ENCODE peak calls at places on chromosomes 1 and 21, in ten cellular contexts. M is SK-N-SH; B is effector memory CD8-positive, alpha-beta T cell; P is NCI-H187 treated with DMSO at 0.1 percent for 48 hours; C is suprapubic skin; E is activated T-cell treated with anti-CD3 and anti-CD28 coated beads for 1 hour; L is CD8-positive, alpha-beta T cell; G is cerebellum; U is myocyte; O is AG08395. W is an unnamed sample.

GRCh38 chr1:14190508-14190907 is 408.0 kb upstream of the KAZN start:
- DNase-seq in B (no peak), O (peak), C (no peak), E (no peak), M (no peak), P (no peak), U (no peak), G (no peak), L (no peak), W (no peak)

GRCh38 chr1:234719454-234720258 is 109.7 kb upstream of the IRF2BP2 start:
- DNase-seq in U (no peak), C (no peak), E (no peak), G (no peak), L (no peak), O (no peak), M (no peak), P (no peak), B (no peak), W (no peak)

GRCh38 chr1:170277985-170278384 is 132.2 kb downstream of the NTMT2 start:
- DNase-seq in P (no peak), O (no peak), E (no peak), U (no peak), B (no peak), L (no peak), G (no peak), C (no peak), M (no peak), W (no peak)

GRCh38 chr1:76705560-76705959 is 161.7 kb upstream of the ST6GALNAC5 start:
- DNase-seq in L (no peak), O (no peak), C (no peak), P (no peak), G (no peak), M (no peak), U (no peak), B (no peak), E (no peak), W (no peak)

GRCh38 chr1:238451006-238451405 is 560.3 kb upstream of the ZP4 start:
- DNase-seq in G (no peak), C (no peak), L (no peak), E (no peak), O (no peak), P (no peak), M (no peak), B (no peak), U (no peak), W (no peak)

GRCh38 chr1:86231076-86231475 is 74.5 kb upstream of the COL24A1 start:
- DNase-seq in C (no peak), L (no peak), E (no peak), M (no peak), B (no peak), G (no peak), P (no peak), U (peak), O (peak), W (no peak)

GRCh38 chr1:171488190-171488929 is 3.0 kb downstream of the PRRC2C start:
- DNase-seq in U (no peak), B (no peak), L (no peak), G (no peak), P (no peak), C (no peak), E (no peak), M (no peak), O (no peak), W (no peak)

GRCh38 chr1:247172956-247173355 is 1.1 kb upstream of the ZNF124 start:
- DNase-seq in G (no peak), U (no peak), C (no peak), L (no peak), M (no peak), O (no peak), E (no peak), B (no peak), P (no peak), W (no peak)

GRCh38 chr1:8154621-8155052 is 128.5 kb upstream of the ERRFI1 start:
- DNase-seq in E (no peak), O (no peak), M (no peak), B (no peak), L (no peak), G (no peak), P (peak), C (no peak), U (no peak), W (no peak)

GRCh38 chr1:110084226-110085078 is 14.0 kb upstream of the ALX3 start:
- DNase-seq in M (no peak), L (no peak), P (no peak), C (no peak), B (peak), U (peak), O (peak), E (no peak), G (no peak), W (no peak)

GRCh38 chr1:35298464-35298863 is 30.0 kb downstream of the ZMYM4 start:
- DNase-seq in M (peak), U (peak), O (peak), P (no peak), E (no peak), C (no peak), G (peak), L (peak), B (peak), W (no peak)

GRCh38 chr21:43903451-43904091 is 38.5 kb downstream of the AGPAT3 start:
- DNase-seq in O (no peak), L (no peak), G (peak), E (no peak), U (peak), M (peak), C (no peak), B (no peak), P (no peak), W (no peak)

GRCh38 chr1:107153033-107153432 is 12.2 kb downstream of the NTNG1 start:
- DNase-seq in P (no peak), U (no peak), B (no peak), O (no peak), E (no peak), G (no peak), M (no peak), L (no peak), C (no peak), W (no peak)

GRCh38 chr1:156898151-156898550 is 4.6 kb downstream of the PEAR1 start:
- DNase-seq in E (no peak), C (no peak), G (no peak), P (no peak), M (peak), L (no peak), B (no peak), O (no peak), U (no peak), W (no peak)

GRCh38 chr1:36345353-36345752 is 21.9 kb upstream of the EVA1B start:
- DNase-seq in B (no peak), O (no peak), U (no peak), G (no peak), M (no peak), C (no peak), L (no peak), E (no peak), P (no peak), W (no peak)

GRCh38 chr1:166330096-166330495 is 163.3 kb upstream of the FAM78B start:
- DNase-seq in M (no peak), U (no peak), E (no peak), B (no peak), G (no peak), O (no peak), C (no peak), P (no peak), L (no peak), W (no peak)

GRCh38 chr1:178057131-178057765 is 36.7 kb upstream of the RASAL2 start:
- DNase-seq in M (no peak), O (no peak), G (no peak), P (no peak), C (no peak), B (no peak), U (peak), L (no peak), E (no peak), W (no peak)